ENCODE peak calls at places on chromosomes 4 and X, in nine cellular contexts. M is tibial artery, T is astrocyte of the spinal cord, K is Caco-2, U is epithelial cell of esophagus, G is fibroblast of the aortic adventitia, O is mesothelial cell of epicardium, P is right atrium auricular region, S is GM20000. N is an unnamed sample.
A peak's percentile ranks its signal among the peaks of the same experiment; 100 is the strongest.

GRCh38 chr4:173038192-173038896 is 130.3 kb upstream of the GALNT7 start:
- DNase-seq in G (no peak), T (no peak), K (no peak), M (no peak), O (no peak), S (no peak), P (no peak), U (no peak), N (no peak)

GRCh38 chr4:142565771-142566170 is 280.3 kb downstream of the INPP4B start:
- DNase-seq in T (no peak), S (no peak), M (no peak), P (no peak), G (no peak), K (no peak), O (no peak), U (no peak), N (no peak)

GRCh38 chrX:40172169-40172979 is 74.6 kb upstream of the BCOR start:
- DNase-seq in P (no peak), T (peak; percentile 58), O (peak; percentile 54), K (peak; percentile 47), G (peak; percentile 57), M (peak; percentile 79), U (peak; percentile 38), S (peak; percentile 27), N (no peak)

GRCh38 chr4:94802091-94802490 is 44.3 kb downstream of the BMPR1B start:
- DNase-seq in U (no peak), G (no peak), T (peak; percentile 16), P (no peak), S (no peak), K (no peak), O (no peak), M (no peak), N (no peak)

GRCh38 chr4:2793578-2793919 is 664 bp downstream of the SH3BP2 start:
- DNase-seq in T (no peak), P (no peak), S (no peak), K (no peak), M (peak; percentile 41), G (peak; percentile 56), O (no peak), U (peak; percentile 67), N (peak; percentile 20)

GRCh38 chrX:71056857-71057256 is 11.3 kb downstream of the SNX12 start:
- DNase-seq in O (no peak), K (no peak), U (no peak), G (peak; percentile 74), P (no peak), M (no peak), T (no peak), S (no peak), N (no peak)

GRCh38 chr4:57093816-57094481 is 16.2 kb downstream of the IGFBP7 start:
- DNase-seq in O (no peak), S (no peak), P (peak; percentile 72), K (no peak), G (peak; percentile 49), M (peak; percentile 64), T (no peak), U (no peak), N (no peak)

GRCh38 chrX:49956313-49956712 is 33.9 kb downstream of the CLCN5 start:
- DNase-seq in P (no peak), U (no peak), T (no peak), S (no peak), O (no peak), G (no peak), K (no peak), M (no peak), N (no peak)

GRCh38 chr4:148076964-148077363 is 345.1 kb downstream of the ARHGAP10 start:
- DNase-seq in O (no peak), P (no peak), S (no peak), M (no peak), T (peak; percentile 37), U (no peak), G (no peak), K (no peak), N (no peak)

GRCh38 chr4:148079945-148080344 is 348.1 kb downstream of the ARHGAP10 start:
- DNase-seq in P (no peak), M (no peak), U (no peak), T (no peak), G (no peak), O (no peak), S (no peak), K (no peak), N (no peak)

GRCh38 chr4:148081267-148081666 is 349.4 kb downstream of the ARHGAP10 start:
- DNase-seq in G (no peak), K (no peak), O (no peak), U (no peak), P (no peak), M (no peak), S (no peak), T (no peak), N (no peak)

GRCh38 chr4:148081745-148082144 is 349.9 kb downstream of the ARHGAP10 start:
- DNase-seq in G (no peak), S (no peak), K (no peak), O (no peak), P (no peak), M (no peak), U (no peak), T (no peak), N (no peak)
- TF ChIP-seq CTCF in G (no peak), S (no peak), K (no peak), O (no peak), P (no peak), M (no peak), U (no peak), T (no peak), N (no peak)

GRCh38 chr4:67333663-67334062 is 211.6 kb downstream of the CENPC start:
- DNase-seq in S (no peak), G (peak; percentile 31), K (no peak), M (no peak), P (no peak), U (no peak), O (no peak), T (no peak), N (no peak)

GRCh38 chr4:67327245-67327860 is 217.9 kb downstream of the CENPC start:
- DNase-seq in K (peak; percentile 65), S (peak; percentile 70), M (peak; percentile 48), G (peak; percentile 73), U (peak; percentile 64), P (peak; percentile 69), T (peak; percentile 61), O (peak; percentile 71), N (no peak)

DNA sequence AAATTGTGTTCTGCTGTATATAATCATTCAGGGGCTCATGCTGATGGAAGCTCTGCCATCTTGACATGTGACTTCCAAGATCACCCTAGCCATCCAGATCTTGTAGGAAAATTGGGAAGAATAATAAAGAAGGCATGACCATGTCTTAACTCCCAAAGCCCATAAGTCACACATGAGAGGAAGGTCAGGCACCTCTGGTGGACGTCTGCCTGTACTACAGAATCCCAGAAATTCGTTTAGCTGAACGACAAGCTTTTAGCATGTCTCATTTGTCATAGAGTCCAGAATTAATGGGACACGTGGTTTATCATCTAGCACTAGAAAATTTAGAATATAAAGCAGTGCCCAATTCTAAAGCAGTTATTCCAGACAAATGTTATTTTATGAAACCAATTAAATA is 212.7 kb downstream of the CENPC start:
- DNase-seq in U (peak; percentile 23), O (no peak), P (no peak), M (no peak), G (no peak), T (no peak), K (peak; percentile 20), S (peak; percentile 4), N (no peak)
- TF ChIP-seq CTCF in U (peak; percentile 34), O (peak; percentile 56), P (no peak), M (no peak), G (peak; percentile 62), T (peak; percentile 45), K (peak; percentile 52), S (peak; percentile 8), N (no peak)

DNA sequence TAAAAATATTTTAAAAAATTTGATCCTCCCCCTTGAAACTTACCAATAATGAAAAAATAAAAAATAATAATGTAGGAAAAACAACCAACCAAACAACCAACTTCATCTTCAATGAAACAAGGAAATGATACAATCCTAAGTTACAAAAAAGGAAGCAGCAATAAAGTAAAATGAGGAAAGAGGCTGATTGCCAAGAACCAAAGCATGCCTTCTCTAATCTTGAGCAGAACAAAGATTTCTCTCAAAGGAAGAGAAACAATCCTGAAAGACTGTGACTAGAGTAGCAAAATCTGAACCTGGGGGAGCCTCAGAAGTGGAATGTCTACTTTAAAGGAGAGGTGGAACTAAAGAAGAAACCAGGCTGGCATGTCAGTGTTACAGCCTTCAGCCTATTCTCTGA is 10.9 kb upstream of the WDFY3 start:
- DNase-seq in T (no peak), M (no peak), S (no peak), U (no peak), P (no peak), O (no peak), G (no peak), K (no peak), N (no peak)
- TF ChIP-seq CTCF in T (no peak), M (no peak), S (no peak), U (no peak), P (no peak), O (no peak), G (no peak), K (no peak), N (no peak)

GRCh38 chrX:46959101-46959500 is 46.9 kb downstream of the JADE3 start:
- DNase-seq in S (no peak), P (no peak), O (no peak), G (no peak), T (no peak), M (no peak), U (peak; percentile 61), K (no peak), N (no peak)

GRCh38 chrX:46961097-46961496 is 48.9 kb downstream of the JADE3 start:
- DNase-seq in G (no peak), U (no peak), M (no peak), K (no peak), S (no peak), O (no peak), P (no peak), T (no peak), N (no peak)

GRCh38 chrX:46965125-46965758 is 53.0 kb downstream of the JADE3 start:
- DNase-seq in P (no peak), U (peak; percentile 52), M (no peak), G (peak; percentile 49), T (peak; percentile 48), K (no peak), S (no peak), O (no peak), N (no peak)

GRCh38 chrX:46959985-46960700 is 47.9 kb downstream of the JADE3 start:
- DNase-seq in K (no peak), O (no peak), U (no peak), S (no peak), P (no peak), G (no peak), T (no peak), M (no peak), N (no peak)

DNA sequence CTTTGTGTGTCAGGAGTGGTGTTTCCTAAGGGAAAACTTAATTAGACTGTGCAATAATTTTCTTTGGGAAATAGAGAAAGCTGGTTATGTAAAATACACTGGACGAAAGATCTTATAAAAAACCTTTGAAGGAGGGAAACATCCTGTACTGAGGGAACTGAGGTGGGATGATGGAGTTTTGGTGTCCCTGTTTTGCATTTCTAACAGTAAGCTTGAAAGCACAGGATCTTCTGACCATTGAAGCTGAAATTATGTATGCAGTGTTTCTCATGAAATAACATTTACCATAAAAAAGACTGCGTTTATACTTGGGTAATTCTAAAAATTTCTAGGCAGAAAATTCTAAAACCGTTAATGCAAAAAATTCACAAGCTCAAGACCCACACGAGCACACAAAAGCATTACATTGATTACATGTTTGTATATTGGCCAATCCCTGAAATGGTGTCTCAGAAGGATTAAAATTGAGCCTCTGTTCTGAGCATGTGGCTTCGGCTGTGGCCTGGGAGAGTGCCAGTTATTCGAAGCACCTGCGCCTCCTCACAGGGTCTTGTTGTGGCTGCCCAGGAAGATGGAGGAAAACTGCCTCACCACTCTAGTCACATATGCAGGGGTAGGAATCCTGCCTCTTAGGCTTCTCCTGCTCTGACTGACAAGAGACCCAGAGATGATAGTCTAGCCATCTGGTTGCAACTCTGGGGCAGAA is 49.5 kb downstream of the JADE3 start:
- DNase-seq in S (no peak), M (no peak), T (no peak), P (no peak), O (no peak), U (no peak), K (no peak), G (no peak), N (no peak)
- TF ChIP-seq CTCF in S (no peak), M (no peak), T (no peak), P (no peak), O (no peak), U (no peak), K (no peak), G (no peak), N (no peak)

N was measured in natural killer cell.